ENCODE peak calls at places on chromosomes 11 and 22, in five cellular contexts. N is mammary epithelial cell; F is heart left ventricle; C is lower lobe of right lung; Z is CD8-positive, alpha-beta T cell. G is an unnamed sample.
A peak's percentile ranks its signal among the peaks of the same experiment; 100 is the strongest.

GRCh38 chr11:91946397-91947090 is 278.1 kb upstream of the FAT3 start:
- DNase-seq in N (peak; percentile 20), F (no peak), C (no peak), Z (no peak), G (no peak)

GRCh38 chr11:75035911-75036536 is 47.3 kb downstream of the NEU3 start:
- DNase-seq in N (peak; percentile 61), F (no peak), C (no peak), Z (no peak), G (peak; percentile 25)

GRCh38 chr11:34476853-34477252 is 36.7 kb downstream of the ELF5 start:
- DNase-seq in N (no peak), F (no peak), C (no peak), Z (no peak), G (peak; percentile 25)

GRCh38 chr11:126754850-126755426 is 245.6 kb downstream of the KIRREL3 start:
- DNase-seq in N (no peak), F (no peak), C (no peak), Z (no peak), G (no peak)

GRCh38 chr11:11667056-11667455 is 45.3 kb upstream of the GALNT18 start:
- DNase-seq in N (no peak), F (no peak), C (no peak), Z (no peak), G (no peak)

GRCh38 chr11:83508804-83509203 is 222.6 kb upstream of the CCDC90B start:
- DNase-seq in N (no peak), F (no peak), C (peak; percentile 46), Z (no peak), G (no peak)

GRCh38 chr11:79439430-79439892 is 1.4 kb downstream of the TENM4 start:
- DNase-seq in N (peak; percentile 44), F (peak; percentile 34), C (no peak), Z (no peak), G (no peak)

GRCh38 chr11:19890308-19890707 is 177.7 kb downstream of the NAV2 start:
- DNase-seq in N (peak; percentile 64), F (no peak), C (no peak), Z (no peak), G (peak; percentile 47)

GRCh38 chr11:2777396-2777795 is 77.6 kb upstream of the KCNQ1OT1 start:
- DNase-seq in N (peak; percentile 21), F (peak; percentile 21), C (peak; percentile 14), Z (no peak), G (peak; percentile 28)

GRCh38 chr11:111510311-111510710 is 1.9 kb downstream of the BTG4 start:
- DNase-seq in N (peak; percentile 95), F (no peak), C (no peak), Z (no peak), G (peak; percentile 97)

GRCh38 chr11:11105361-11105760 is 247.5 kb upstream of the ZBED5 start:
- DNase-seq in N (no peak), F (no peak), C (no peak), Z (no peak), G (no peak)

GRCh38 chr11:115360186-115360824 is 143.9 kb downstream of the CADM1 start:
- DNase-seq in N (no peak), F (no peak), C (no peak), Z (no peak), G (no peak)

GRCh38 chr22:43843783-43844530 is 18.4 kb downstream of the SULT4A1 start:
- DNase-seq in N (no peak), F (no peak), C (peak; percentile 24), Z (no peak), G (no peak)

GRCh38 chr11:11592146-11592684 is 29.6 kb downstream of the GALNT18 start:
- DNase-seq in N (no peak), F (no peak), C (no peak), Z (no peak), G (no peak)

GRCh38 chr11:22244986-22245592 is 52.2 kb downstream of the ANO5 start:
- DNase-seq in N (peak; percentile 12), F (peak; percentile 26), C (peak; percentile 44), Z (no peak), G (peak; percentile 45)
- TF ChIP-seq CTCF in N (peak; percentile 62), F (peak; percentile 38), C (peak; percentile 63), Z (peak; percentile 61), G (peak; percentile 77)

DNA sequence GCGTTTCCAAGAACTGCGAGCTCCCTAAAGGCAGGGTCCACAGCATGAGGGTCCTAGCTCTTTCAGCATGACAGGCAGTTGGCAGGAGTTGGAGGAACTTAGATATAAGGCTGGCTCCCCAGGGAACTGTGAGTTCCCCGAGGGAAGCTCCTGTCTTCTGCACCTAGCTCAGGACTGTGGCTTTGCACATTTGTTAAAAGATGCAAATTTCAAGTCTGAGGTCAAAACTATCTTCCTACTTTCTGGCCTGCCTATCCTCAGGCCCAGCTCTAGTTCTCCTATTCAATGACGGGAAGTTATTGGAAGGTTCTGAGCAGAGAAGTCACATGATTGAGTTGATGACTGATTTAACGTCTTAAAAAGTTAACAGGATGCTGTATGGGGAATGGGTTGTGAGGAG is 11.7 kb upstream of the UCP3 start:
- DNase-seq in N (no peak), F (no peak), C (no peak), Z (no peak), G (no peak)
- H3K4me3 ChIP-seq in N (no peak overlapping the region), F (no peak overlapping the region), C (no peak overlapping the region), Z (no peak overlapping the region), G (no peak overlapping the region)

GRCh38 chr11:69862797-69863543 is 43.8 kb upstream of the FGF3 start:
- DNase-seq in N (no peak), F (no peak), C (peak; percentile 32), Z (no peak), G (no peak)
- H3K36me3 ChIP-seq in N (no peaks in the 10 kb centered on the region), F (no peaks in the 10 kb centered on the region), C (no peaks in the 10 kb centered on the region), Z (no peaks in the 10 kb centered on the region), G (no peaks in the 10 kb centered on the region)

GRCh38 chr11:46918778-46919513 is 596 bp upstream of the LRP4 start:
- DNase-seq in N (no peak), F (no peak), C (no peak), Z (no peak), G (no peak)
- TF ChIP-seq CTCF in N (no peak), F (no peak), C (no peak), Z (no peak), G (no peak)

GRCh38 chr22:32801436-32802290 is at the start of gene TIMP3:
- DNase-seq in N (peak; percentile 66), F (peak; percentile 96), C (peak; percentile 81), Z (no peak), G (no peak)

GRCh38 chr22:32804823-32805585 is 3.5 kb downstream of the TIMP3 start:
- DNase-seq in N (no peak), F (peak; percentile 52), C (no peak), Z (no peak), G (no peak)

GRCh38 chr22:32804036-32804435 is 2.5 kb downstream of the TIMP3 start:
- DNase-seq in N (peak; percentile 46), F (peak; percentile 56), C (no peak), Z (no peak), G (no peak)

GRCh38 chr22:32802291-32802826 is 854 bp downstream of the TIMP3 start:
- DNase-seq in N (peak; percentile 26), F (no peak), C (no peak), Z (no peak), G (no peak)

DNA sequence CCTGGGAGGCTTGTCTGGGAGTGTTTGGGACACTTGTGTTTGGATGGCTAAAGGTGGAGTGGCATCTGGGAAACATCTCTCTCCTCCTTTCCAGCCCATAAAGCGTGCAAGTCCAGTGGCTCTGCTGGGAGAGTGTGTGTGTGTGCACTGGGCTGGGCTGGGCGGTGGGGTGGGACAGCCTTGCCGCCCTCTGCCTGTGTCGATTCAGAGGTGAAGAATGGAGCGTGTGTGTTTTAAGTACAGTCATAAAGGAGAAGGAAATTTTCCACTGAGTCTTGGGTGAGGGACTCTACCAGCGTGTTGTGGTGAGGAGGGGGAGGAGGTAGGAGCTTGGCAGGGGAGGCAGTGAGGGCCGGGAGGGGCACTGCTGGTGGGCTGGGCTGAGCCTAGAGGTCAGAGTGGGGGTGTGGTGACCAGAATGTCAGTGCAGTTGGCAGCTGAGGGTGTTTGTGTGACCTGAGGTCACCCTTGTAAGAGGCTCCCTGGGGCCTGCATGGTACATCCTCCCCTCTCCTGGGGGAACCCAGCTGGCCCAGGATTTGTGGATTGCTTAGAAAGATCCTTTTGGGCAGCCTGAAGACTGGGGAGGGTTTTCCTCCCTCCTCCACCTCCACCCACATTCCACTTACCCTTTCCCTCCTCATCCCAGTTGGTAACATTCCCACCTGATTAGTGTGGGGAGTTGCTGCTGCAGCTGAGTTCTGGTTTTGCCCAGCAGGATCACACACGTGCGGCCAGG is 1.7 kb downstream of the TIMP3 start:
- DNase-seq in N (peak; percentile 68), F (peak; percentile 61), C (no peak), Z (no peak), G (peak; percentile 61)
- H3K4me3 ChIP-seq in N (peak overlapping the region; percentile 68), F (peak overlapping the region; percentile 91), C (peak overlapping the region; percentile 77), Z (no peak overlapping the region), G (peak overlapping the region; percentile 64)

DNA sequence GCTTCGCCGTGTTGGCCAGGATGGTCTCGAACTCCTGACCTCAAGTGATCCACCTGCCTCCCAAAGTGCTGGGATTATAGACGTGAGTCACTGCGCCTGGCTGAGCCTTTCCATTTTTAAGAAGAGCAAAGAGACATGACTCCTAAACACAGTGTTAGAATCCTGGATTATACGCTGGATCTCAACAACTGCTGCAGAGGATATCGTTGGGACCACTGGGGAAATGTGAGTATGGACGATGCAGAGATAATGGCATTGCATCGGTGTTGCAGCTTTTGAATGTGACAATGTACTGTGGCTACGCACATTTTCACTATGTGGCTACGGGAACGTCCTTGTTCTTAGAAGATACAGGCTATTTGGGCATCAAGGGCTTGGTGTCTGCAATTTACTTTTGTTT is 6.2 kb downstream of the MRGPRF start:
- DNase-seq in N (no peak), F (no peak), C (no peak), Z (no peak), G (no peak)
- H3K36me3 ChIP-seq in N (no peaks in the 10 kb centered on the region), F (peaks cover 7% of the 10 kb centered on the region), C (peaks cover 21% of the 10 kb centered on the region), Z (no peaks in the 10 kb centered on the region), G (no peaks in the 10 kb centered on the region)

GRCh38 chr11:57663975-57664374 is 3.9 kb upstream of the ZDHHC5 start:
- DNase-seq in N (no peak), F (no peak), C (no peak), Z (no peak), G (no peak)

GRCh38 chr11:57667065-57667714 is 724 bp upstream of the ZDHHC5 start:
- DNase-seq in N (peak; percentile 97), F (peak; percentile 99), C (peak; percentile 99), Z (no peak), G (peak; percentile 92)

GRCh38 chr11:57658023-57658361 is 430 bp downstream of the CLP1 start:
- DNase-seq in N (no peak), F (no peak), C (no peak), Z (no peak), G (no peak)

GRCh38 chr11:57659669-57660068 is 2.1 kb downstream of the CLP1 start:
- DNase-seq in N (no peak), F (no peak), C (no peak), Z (no peak), G (no peak)

GRCh38 chr11:57662893-57663292 is 5.0 kb upstream of the ZDHHC5 start:
- DNase-seq in N (no peak), F (no peak), C (no peak), Z (no peak), G (no peak)
- TF ChIP-seq CTCF in N (peak; percentile 10), F (no peak), C (no peak), Z (no peak), G (peak; percentile 19)